ENCODE peak calls at places on chromosomes 5 and 9, in five cellular contexts. Y is EL, W is neuronal stem cell, D is NCI-H460, L is hepatic stellate cell. U is an unnamed sample.
A peak's percentile ranks its signal among the peaks of the same experiment; 100 is the strongest.

GRCh38 chr9:115157245-115157674 is 39.3 kb upstream of the TNC start:
- DNase-seq in L (peak; percentile 54), Y (peak; percentile 91), W (no peak), D (no peak), U (no peak)

GRCh38 chr5:52989781-52990530 is 804 bp downstream of the ITGA2 start:
- DNase-seq in Y (peak; percentile 57), L (peak; percentile 45), D (peak; percentile 11), W (peak; percentile 14), U (peak; percentile 51)

GRCh38 chr5:143733635-143734341 is 78.2 kb upstream of the HMHB1 start:
- DNase-seq in W (no peak), L (peak; percentile 30), Y (peak; percentile 38), D (no peak), U (no peak)

GRCh38 chr5:138459311-138459710 is 6.0 kb upstream of the EGR1 start:
- DNase-seq in Y (no peak), D (no peak), L (no peak), W (no peak), U (no peak)

GRCh38 chr9:93129286-93129685 is 4.8 kb downstream of the NINJ1 start:
- DNase-seq in Y (no peak), L (no peak), W (no peak), D (no peak), U (no peak)

GRCh38 chr9:21171351-21171750 is 4.9 kb upstream of the IFNA21 start:
- DNase-seq in D (no peak), L (no peak), W (no peak), Y (no peak), U (no peak)

GRCh38 chr5:39850291-39850690 is 425.5 kb upstream of the DAB2 start:
- DNase-seq in W (no peak), Y (no peak), D (no peak), L (no peak), U (no peak)

GRCh38 chr5:154521756-154522155 is 43.7 kb upstream of the HAND1 start:
- DNase-seq in D (no peak), L (no peak), Y (no peak), W (no peak), U (no peak)

GRCh38 chr5:99694884-99695283 is 766.1 kb upstream of the CHD1 start:
- DNase-seq in W (no peak), Y (no peak), L (no peak), D (no peak), U (no peak)

GRCh38 chr5:56099346-56099745 is 104.6 kb upstream of the IL6ST start:
- DNase-seq in Y (peak; percentile 84), L (peak; percentile 48), D (no peak), W (no peak), U (no peak)

GRCh38 chr9:132169672-132170392 is 8.0 kb downstream of the NTNG2 start:
- DNase-seq in D (peak; percentile 48), W (peak; percentile 71), L (peak; percentile 77), Y (peak; percentile 57), U (peak; percentile 42)

GRCh38 chr9:130933114-130934046 is 5.7 kb downstream of the FIBCD1 start:
- DNase-seq in D (no peak), W (no peak), Y (peak; percentile 87), L (peak; percentile 93), U (no peak)

GRCh38 chr9:129481824-129482511 is 138.9 kb downstream of the C9orf50 start:
- DNase-seq in L (no peak), Y (peak; percentile 62), D (no peak), W (no peak), U (no peak)

GRCh38 chr9:18451409-18451808 is 22.5 kb upstream of the ADAMTSL1 start:
- DNase-seq in D (no peak), Y (no peak), W (no peak), L (no peak), U (no peak)

GRCh38 chr5:139744471-139745120 is 51.0 kb upstream of the PSD2 start:
- DNase-seq in Y (no peak), D (no peak), L (no peak), W (no peak), U (no peak)